ENCODE peak calls at places on chromosomes 16 and 17, in five cellular contexts. Z, X, I, U and L are unnamed samples.

GRCh38 chr16:7351572-7351971 is 18.9 kb downstream of the RBFOX1 start:
- DNase-seq in Z (no peak), I (no peak), X (no peak), U (no peak), L (no peak)

GRCh38 chr17:66715745-66716156 is 119.2 kb upstream of the CACNG5 start:
- DNase-seq in I (no peak), Z (no peak), U (peak; percentile 69), X (no peak), L (peak; percentile 48)

GRCh38 chr16:31664683-31665482 is 137.2 kb downstream of the AHSP start:
- DNase-seq in Z (no peak), X (no peak), U (no peak), I (no peak), L (no peak)

GRCh38 chr16:30491744-30492308 is 19.3 kb downstream of the ITGAL start:
- DNase-seq in Z (peak; percentile 40), I (no peak), X (no peak), U (no peak), L (peak; percentile 84)

GRCh38 chr17:14417336-14417735 is 116.5 kb downstream of the HS3ST3B1 start:
- DNase-seq in X (no peak), U (peak; percentile 19), Z (no peak), I (no peak), L (no peak)

GRCh38 chr17:2070241-2071023 is 15.5 kb downstream of the HIC1 start:
- DNase-seq in U (no peak), I (no peak), Z (no peak), X (no peak), L (no peak)

GRCh38 chr17:2064980-2065785 is 10.3 kb downstream of the HIC1 start:
- DNase-seq in U (peak; percentile 64), Z (no peak), X (peak; percentile 64), I (no peak), L (no peak)

GRCh38 chr17:19339341-19339815 is 23.1 kb downstream of the B9D1 start:
- DNase-seq in Z (no peak), X (no peak), U (no peak), I (peak; percentile 2), L (no peak)

GRCh38 chr17:59337741-59338299 is 6.4 kb downstream of the YPEL2 start:
- DNase-seq in I (no peak), X (no peak), U (no peak), Z (no peak), L (no peak)

GRCh38 chr16:73054732-73055481 is 7.0 kb upstream of the ZFHX3 start:
- DNase-seq in U (no peak), X (no peak), Z (no peak), I (no peak), L (no peak)

GRCh38 chr17:55433629-55434422 is 12.2 kb upstream of the MMD start:
- DNase-seq in I (no peak), U (peak; percentile 70), X (no peak), Z (no peak), L (no peak)

GRCh38 chr17:70168044-70168978 is 1.0 kb upstream of the KCNJ2 start:
- DNase-seq in U (peak; percentile 40), Z (no peak), X (peak; percentile 50), I (peak; percentile 66), L (peak; percentile 42)

GRCh38 chr17:19303367-19303776 is 59.2 kb downstream of the B9D1 start:
- DNase-seq in U (no peak), I (no peak), X (peak; percentile 18), Z (no peak), L (peak; percentile 40)

GRCh38 chr16:79008036-79008868 is 592.3 kb downstream of the MAF start:
- DNase-seq in X (no peak), U (no peak), I (no peak), Z (no peak), L (no peak)

GRCh38 chr17:34673995-34674900 is 94.9 kb downstream of the TMEM132E start:
- DNase-seq in U (no peak), I (no peak), X (no peak), Z (no peak), L (no peak)